ENCODE peak calls at places on chromosomes 6 and 20, in six cellular contexts. T is spleen, F is upper lobe of right lung, O is HCT116, N is psoas muscle, B is ascending aorta. V is an unnamed sample.

GRCh38 chr20:13554706-13555105 is 84.0 kb downstream of the TASP1 start:
- DNase-seq in B (no peak), O (no peak), F (no peak), N (no peak), T (no peak), V (peak; percentile 19)

GRCh38 chr6:157097255-157097936 is 225.9 kb downstream of the TMEM242 start:
- DNase-seq in F (no peak), T (no peak), O (no peak), B (no peak), N (no peak), V (no peak)

GRCh38 chr20:2507875-2508630 is 662 bp downstream of the ZNF343 start:
- DNase-seq in B (no peak), F (no peak), O (no peak), N (peak; percentile 59), T (no peak), V (no peak)

GRCh38 chr6:157610451-157610999 is 212.5 kb upstream of the SNX9 start:
- DNase-seq in B (no peak), F (no peak), O (no peak), T (no peak), N (no peak), V (no peak)

GRCh38 chr6:130632897-130633296 is 194.3 kb upstream of the SMLR1 start:
- DNase-seq in F (no peak), B (no peak), T (no peak), N (no peak), O (no peak), V (no peak)

GRCh38 chr6:9766240-9766915 is 648.5 kb downstream of the TFAP2A start:
- DNase-seq in T (no peak), F (no peak), N (no peak), O (peak; percentile 10), B (no peak), V (no peak)

GRCh38 chr6:99514089-99514488 is 1.1 kb downstream of the USP45 start:
- DNase-seq in O (no peak), N (no peak), B (no peak), T (no peak), F (no peak), V (no peak)

GRCh38 chr6:52990342-52990741 is 4.7 kb downstream of the GSTA4 start:
- DNase-seq in O (no peak), F (no peak), T (no peak), B (no peak), N (no peak), V (no peak)

GRCh38 chr20:40205971-40206370 is 483.1 kb downstream of the MAFB start:
- DNase-seq in F (no peak), N (no peak), T (no peak), B (no peak), O (no peak), V (no peak)

GRCh38 chr6:53496100-53496499 is 48.8 kb downstream of the GCLC start:
- DNase-seq in B (no peak), F (no peak), N (no peak), O (no peak), T (no peak), V (no peak)

GRCh38 chr6:13624871-13625288 is 9.7 kb downstream of the NOL7 start:
- DNase-seq in O (peak; percentile 47), F (no peak), B (no peak), N (no peak), T (no peak), V (no peak)

GRCh38 chr20:1417273-1417672 is 24.4 kb upstream of the FKBP1A start:
- DNase-seq in B (no peak), T (no peak), O (peak; percentile 38), N (no peak), F (no peak), V (no peak)

GRCh38 chr6:107807186-107807585 is 16.9 kb downstream of the SCML4 start:
- DNase-seq in N (no peak), F (no peak), T (no peak), O (no peak), B (no peak), V (no peak)

GRCh38 chr20:51318058-51318960 is 224.2 kb downstream of the NFATC2 start:
- DNase-seq in N (no peak), B (no peak), O (peak; percentile 51), T (no peak), F (peak; percentile 74), V (peak; percentile 36)

GRCh38 chr20:45337367-45338120 is 10.7 kb downstream of the SDC4 start:
- DNase-seq in N (peak; percentile 64), B (peak; percentile 35), O (no peak), T (no peak), F (peak; percentile 83), V (peak; percentile 83)
- H3K4me1 ChIP-seq in N (peaks cover 65% of the 10 kb centered on the region), B (peaks cover 60% of the 10 kb centered on the region), O (peaks cover 62% of the 10 kb centered on the region), T (no peaks in the 10 kb centered on the region), F (peaks cover 56% of the 10 kb centered on the region), V (peaks cover 68% of the 10 kb centered on the region)

GRCh38 chr6:2575191-2575590 is 175.5 kb downstream of the MYLK4 start:
- DNase-seq in B (no peak), O (no peak), F (no peak), T (no peak), N (no peak), V (no peak)
- TF ChIP-seq CTCF in B (no peak), O (no peak), F (no peak), T (no peak), N (no peak), V (no peak)

DNA sequence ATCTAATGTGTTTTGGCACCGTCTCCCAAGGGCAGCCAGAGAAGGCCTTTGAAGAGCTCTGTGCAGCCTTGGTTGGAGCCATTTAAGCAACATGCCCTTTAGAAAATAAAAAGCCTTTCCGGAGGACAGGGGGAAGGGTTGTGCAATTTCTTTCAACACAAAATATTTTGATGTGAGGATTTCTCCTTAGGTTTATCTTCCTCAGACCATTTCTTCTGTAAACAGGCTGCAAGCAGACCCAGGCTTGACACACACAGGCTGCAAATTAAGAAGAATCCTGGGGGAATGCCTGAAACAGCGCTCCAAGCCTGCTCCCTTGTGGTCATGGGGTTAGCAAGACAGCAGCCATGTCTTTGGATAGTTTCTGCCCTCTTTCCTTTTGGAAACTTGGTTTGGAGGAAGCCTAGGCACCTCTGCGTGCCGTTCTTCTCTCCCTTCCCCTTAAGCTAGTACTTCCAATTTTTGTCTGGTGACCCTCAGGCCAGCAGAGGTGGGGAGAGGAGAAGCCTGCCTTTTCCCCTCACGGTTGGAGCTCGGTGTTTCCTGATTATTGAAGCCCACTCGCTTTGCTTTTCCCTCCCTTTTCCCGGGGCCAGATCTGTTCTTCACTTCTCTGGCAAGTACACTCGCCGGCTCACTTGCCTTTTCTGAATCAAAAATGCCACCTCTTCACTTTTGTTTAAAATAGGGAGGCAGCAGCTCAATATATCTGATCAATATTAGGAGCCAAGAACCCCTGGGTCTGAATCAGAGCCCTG is 39.6 kb upstream of the NOX3 start:
- DNase-seq in F (no peak), T (no peak), N (peak; percentile 62), B (no peak), O (no peak), V (peak; percentile 74)
- H3K4me3 ChIP-seq in F (no peak overlapping the region), T (no peak overlapping the region), N (no peak overlapping the region), B (no peak overlapping the region), O (no peak overlapping the region), V (no peak overlapping the region)

GRCh38 chr6:24926192-24926591 is 9.6 kb downstream of the RIPOR2 start:
- DNase-seq in N (no peak), O (no peak), F (no peak), B (no peak), T (no peak), V (no peak)

GRCh38 chr6:24927985-24928735 is 7.6 kb downstream of the RIPOR2 start:
- DNase-seq in B (no peak), N (no peak), O (no peak), F (no peak), T (no peak), V (no peak)

GRCh38 chr6:24925661-24926060 is 10.1 kb downstream of the RIPOR2 start:
- DNase-seq in F (no peak), B (no peak), T (no peak), N (no peak), O (no peak), V (no peak)

GRCh38 chr6:24926639-24927038 is 9.1 kb downstream of the RIPOR2 start:
- DNase-seq in O (no peak), N (no peak), F (no peak), T (no peak), B (no peak), V (no peak)

GRCh38 chr6:24927234-24927955 is 8.4 kb downstream of the RIPOR2 start:
- DNase-seq in O (no peak), F (no peak), N (no peak), T (no peak), B (no peak), V (no peak)
- H3K4me1 ChIP-seq in O (no peaks in the 10 kb centered on the region), F (peaks cover 20% of the 10 kb centered on the region), N (peaks cover 33% of the 10 kb centered on the region), T (peaks cover 72% of the 10 kb centered on the region), B (peaks cover 7% of the 10 kb centered on the region), V (no peaks in the 10 kb centered on the region)

GRCh38 chr6:45378324-45378926 is 691 bp upstream of the SUPT3H start:
- DNase-seq in N (peak; percentile 65), T (peak; percentile 85), O (no peak), F (no peak), B (no peak), V (no peak)

GRCh38 chr6:45377041-45377554 is 636 bp downstream of the SUPT3H start:
- DNase-seq in O (no peak), F (no peak), T (no peak), N (no peak), B (no peak), V (no peak)

GRCh38 chr6:45375449-45375848 is 2.3 kb downstream of the SUPT3H start:
- DNase-seq in T (no peak), N (no peak), F (no peak), B (no peak), O (no peak), V (peak; percentile 45)

GRCh38 chr6:45376310-45377040 is 1.3 kb downstream of the SUPT3H start:
- DNase-seq in B (no peak), N (no peak), O (no peak), F (no peak), T (no peak), V (no peak)

GRCh38 chr6:45377555-45378323 is at the start of gene SUPT3H:
- DNase-seq in N (peak; percentile 95), O (peak; percentile 83), T (peak; percentile 98), F (peak; percentile 97), B (peak; percentile 72), V (peak; percentile 94)
- TF ChIP-seq CTCF in N (peak; percentile 27), O (no peak), T (no peak), F (peak; percentile 23), B (peak; percentile 38), V (no peak)

GRCh38 chr6:65706436-65706835 is 590 bp downstream of the EYS start:
- DNase-seq in T (no peak), N (no peak), B (no peak), F (no peak), O (no peak), V (no peak)

GRCh38 chr6:65708162-65708561 is 1.1 kb upstream of the EYS start:
- DNase-seq in F (no peak), B (no peak), T (no peak), O (no peak), N (no peak), V (no peak)

GRCh38 chr6:65709099-65709830 is 2.2 kb upstream of the EYS start:
- DNase-seq in O (no peak), N (no peak), T (no peak), B (no peak), F (no peak), V (no peak)

GRCh38 chr6:65707134-65707826 is at the start of gene EYS:
- DNase-seq in B (no peak), N (no peak), F (no peak), T (no peak), O (no peak), V (no peak)

DNA sequence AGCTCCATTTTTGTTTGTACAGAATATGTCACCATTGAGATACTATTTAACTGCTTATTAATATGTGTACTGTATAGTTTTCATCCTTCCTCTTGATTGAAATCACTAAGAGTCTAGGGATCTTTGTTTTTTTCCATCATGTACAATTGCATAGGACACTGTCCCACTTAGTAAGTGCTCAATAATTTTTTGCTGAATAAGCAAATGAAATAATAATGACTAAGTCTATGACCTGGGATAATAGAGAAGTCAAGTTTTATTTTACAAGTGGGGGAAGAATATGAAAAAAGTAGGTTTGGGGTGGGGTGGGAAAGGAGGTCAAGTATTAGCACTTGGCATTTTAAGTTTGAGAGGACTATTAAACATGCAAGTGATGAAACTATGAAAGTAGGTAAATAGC is 4.5 kb upstream of the EYS start:
- DNase-seq in B (no peak), O (no peak), N (no peak), F (no peak), T (no peak), V (no peak)
- H3K4me3 ChIP-seq in B (no peak overlapping the region), O (no peak overlapping the region), N (no peak overlapping the region), F (no peak overlapping the region), T (no peak overlapping the region), V (no peak overlapping the region)